ENCODE peak calls at places on chromosomes 13 and 19, in ten cellular contexts. One of them, this sample, is unnamed.
A peak's percentile ranks its signal among the peaks of the same experiment; 100 is the strongest.

GRCh38 chr13:74250738-74251190 is 116.6 kb upstream of the KLF12 start:
- DNase-seq in endodermal cell: no peak
- DNase-seq in AG04450: no peak
- DNase-seq in adrenal gland: no peak
- DNase-seq in PC-3: peak; percentile 50
- DNase-seq in bronchial epithelial cell: peak; percentile 81
- DNase-seq in astrocyte of the spinal cord: peak; percentile 59
- DNase-seq in epithelial cell of esophagus: peak; percentile 89
- DNase-seq in Peyer's patch: no peak
- DNase-seq in GM12865: no peak
- DNase-seq in this sample: peak; percentile 56

GRCh38 chr19:24029941-24030636 is 56.9 kb upstream of the ZNF254 start:
- DNase-seq in endodermal cell: peak; percentile 57
- DNase-seq in AG04450: no peak
- DNase-seq in adrenal gland: no peak
- DNase-seq in PC-3: no peak
- DNase-seq in bronchial epithelial cell: no peak
- DNase-seq in astrocyte of the spinal cord: no peak
- DNase-seq in epithelial cell of esophagus: no peak
- DNase-seq in Peyer's patch: no peak
- DNase-seq in GM12865: no peak
- DNase-seq in this sample: no peak

GRCh38 chr13:105139380-105140285 is 1395.8 kb downstream of the EFNB2 start:
- DNase-seq in endodermal cell: peak; percentile 59
- DNase-seq in AG04450: no peak
- DNase-seq in adrenal gland: peak; percentile 62
- DNase-seq in PC-3: no peak
- DNase-seq in bronchial epithelial cell: peak; percentile 3
- DNase-seq in astrocyte of the spinal cord: peak; percentile 11
- DNase-seq in epithelial cell of esophagus: no peak
- DNase-seq in Peyer's patch: peak; percentile 67
- DNase-seq in GM12865: peak; percentile 95
- DNase-seq in this sample: no peak

GRCh38 chr19:30272554-30272953 is 99.6 kb upstream of the ZNF536 start:
- DNase-seq in endodermal cell: no peak
- DNase-seq in AG04450: no peak
- DNase-seq in adrenal gland: no peak
- DNase-seq in PC-3: no peak
- DNase-seq in bronchial epithelial cell: no peak
- DNase-seq in astrocyte of the spinal cord: no peak
- DNase-seq in epithelial cell of esophagus: no peak
- DNase-seq in Peyer's patch: no peak
- DNase-seq in GM12865: no peak
- DNase-seq in this sample: no peak

GRCh38 chr19:48645652-48646191 is at the start of gene CA11:
- DNase-seq in endodermal cell: peak; percentile 83
- DNase-seq in AG04450: no peak
- DNase-seq in adrenal gland: no peak
- DNase-seq in PC-3: peak; percentile 4
- DNase-seq in bronchial epithelial cell: no peak
- DNase-seq in astrocyte of the spinal cord: no peak
- DNase-seq in epithelial cell of esophagus: no peak
- DNase-seq in Peyer's patch: no peak
- DNase-seq in GM12865: no peak
- DNase-seq in this sample: no peak

GRCh38 chr19:19062454-19063182 is 1.2 kb upstream of the SLC25A42 start:
- DNase-seq in endodermal cell: no peak
- DNase-seq in AG04450: peak; percentile 11
- DNase-seq in adrenal gland: no peak
- DNase-seq in PC-3: peak; percentile 75
- DNase-seq in bronchial epithelial cell: peak; percentile 49
- DNase-seq in astrocyte of the spinal cord: peak; percentile 30
- DNase-seq in epithelial cell of esophagus: peak; percentile 54
- DNase-seq in Peyer's patch: no peak
- DNase-seq in GM12865: no peak
- DNase-seq in this sample: no peak

GRCh38 chr19:10919352-10920287 is 8.8 kb downstream of the YIPF2 start:
- DNase-seq in endodermal cell: peak; percentile 36
- DNase-seq in AG04450: no peak
- DNase-seq in adrenal gland: no peak
- DNase-seq in PC-3: no peak
- DNase-seq in bronchial epithelial cell: no peak
- DNase-seq in astrocyte of the spinal cord: no peak
- DNase-seq in epithelial cell of esophagus: no peak
- DNase-seq in Peyer's patch: no peak
- DNase-seq in GM12865: no peak
- DNase-seq in this sample: no peak

GRCh38 chr13:41587490-41587889 is 130.1 kb downstream of the RGCC start:
- DNase-seq in endodermal cell: peak; percentile 76
- DNase-seq in AG04450: no peak
- DNase-seq in adrenal gland: no peak
- DNase-seq in PC-3: no peak
- DNase-seq in bronchial epithelial cell: no peak
- DNase-seq in astrocyte of the spinal cord: no peak
- DNase-seq in epithelial cell of esophagus: no peak
- DNase-seq in Peyer's patch: no peak
- DNase-seq in GM12865: no peak
- DNase-seq in this sample: no peak

GRCh38 chr13:87884874-87885273 is 213.7 kb downstream of the SLITRK5 start:
- DNase-seq in endodermal cell: peak; percentile 65
- DNase-seq in AG04450: peak; percentile 2
- DNase-seq in adrenal gland: no peak
- DNase-seq in PC-3: peak; percentile 29
- DNase-seq in bronchial epithelial cell: peak; percentile 5
- DNase-seq in astrocyte of the spinal cord: peak; percentile 52
- DNase-seq in epithelial cell of esophagus: peak; percentile 9
- DNase-seq in Peyer's patch: no peak
- DNase-seq in GM12865: no peak
- DNase-seq in this sample: no peak

GRCh38 chr13:52348983-52349780 is 56.8 kb downstream of the THSD1 start:
- DNase-seq in endodermal cell: no peak
- DNase-seq in AG04450: no peak
- DNase-seq in adrenal gland: no peak
- DNase-seq in PC-3: peak; percentile 69
- DNase-seq in bronchial epithelial cell: peak; percentile 98
- DNase-seq in astrocyte of the spinal cord: peak; percentile 57
- DNase-seq in epithelial cell of esophagus: peak; percentile 98
- DNase-seq in Peyer's patch: no peak
- DNase-seq in GM12865: peak; percentile 5
- DNase-seq in this sample: peak; percentile 74

GRCh38 chr13:48531416-48532145 is 1.3 kb downstream of the RCBTB2 start:
- DNase-seq in endodermal cell: peak; percentile 52
- DNase-seq in AG04450: no peak
- DNase-seq in adrenal gland: no peak
- DNase-seq in PC-3: no peak
- DNase-seq in bronchial epithelial cell: peak; percentile 45
- DNase-seq in astrocyte of the spinal cord: no peak
- DNase-seq in epithelial cell of esophagus: peak; percentile 29
- DNase-seq in Peyer's patch: no peak
- DNase-seq in GM12865: peak; percentile 27
- DNase-seq in this sample: no peak

GRCh38 chr13:48532473-48533206 is at the start of gene RCBTB2:
- DNase-seq in endodermal cell: peak; percentile 99
- DNase-seq in AG04450: peak; percentile 92
- DNase-seq in adrenal gland: peak; percentile 99
- DNase-seq in PC-3: peak; percentile 95
- DNase-seq in bronchial epithelial cell: peak; percentile 91
- DNase-seq in astrocyte of the spinal cord: peak; percentile 98
- DNase-seq in epithelial cell of esophagus: peak; percentile 95
- DNase-seq in Peyer's patch: peak; percentile 99
- DNase-seq in GM12865: peak; percentile 99
- DNase-seq in this sample: peak; percentile 87

GRCh38 chr13:48530833-48531232 is 2.0 kb downstream of the RCBTB2 start:
- DNase-seq in endodermal cell: no peak
- DNase-seq in AG04450: no peak
- DNase-seq in adrenal gland: no peak
- DNase-seq in PC-3: no peak
- DNase-seq in bronchial epithelial cell: no peak
- DNase-seq in astrocyte of the spinal cord: no peak
- DNase-seq in epithelial cell of esophagus: no peak
- DNase-seq in Peyer's patch: no peak
- DNase-seq in GM12865: peak; percentile 59
- DNase-seq in this sample: no peak

GRCh38 chr13:48533207-48533499 is 273 bp upstream of the RCBTB2 start:
- DNase-seq in endodermal cell: no peak
- DNase-seq in AG04450: no peak
- DNase-seq in adrenal gland: no peak
- DNase-seq in PC-3: no peak
- DNase-seq in bronchial epithelial cell: no peak
- DNase-seq in astrocyte of the spinal cord: no peak
- DNase-seq in epithelial cell of esophagus: no peak
- DNase-seq in Peyer's patch: no peak
- DNase-seq in GM12865: no peak
- DNase-seq in this sample: no peak

GRCh38 chr13:48532146-48532472 is 771 bp downstream of the RCBTB2 start:
- DNase-seq in endodermal cell: no peak
- DNase-seq in AG04450: peak; percentile 13
- DNase-seq in adrenal gland: no peak
- DNase-seq in PC-3: peak; percentile 35
- DNase-seq in bronchial epithelial cell: no peak
- DNase-seq in astrocyte of the spinal cord: peak; percentile 78
- DNase-seq in epithelial cell of esophagus: peak; percentile 45
- DNase-seq in Peyer's patch: no peak
- DNase-seq in GM12865: no peak
- DNase-seq in this sample: no peak
- H3K4me3 ChIP-seq in endodermal cell: peak overlapping the region; percentile 82
- H3K4me3 ChIP-seq in AG04450: peak overlapping the region; percentile 84
- H3K4me3 ChIP-seq in adrenal gland: peak overlapping the region; percentile 84
- H3K4me3 ChIP-seq in PC-3: peak overlapping the region; percentile 88
- H3K4me3 ChIP-seq in bronchial epithelial cell: peak overlapping the region; percentile 74
- H3K4me3 ChIP-seq in astrocyte of the spinal cord: peak overlapping the region; percentile 82
- H3K4me3 ChIP-seq in epithelial cell of esophagus: peak overlapping the region; percentile 75
- H3K4me3 ChIP-seq in Peyer's patch: peak overlapping the region; percentile 68
- H3K4me3 ChIP-seq in GM12865: peak overlapping the region; percentile 67
- H3K4me3 ChIP-seq in this sample: peak overlapping the region; percentile 52

GRCh38 chr13:31903072-31903815 is 128.3 kb upstream of the FRY start:
- DNase-seq in endodermal cell: no peak
- DNase-seq in AG04450: no peak
- DNase-seq in adrenal gland: no peak
- DNase-seq in PC-3: no peak
- DNase-seq in bronchial epithelial cell: no peak
- DNase-seq in astrocyte of the spinal cord: no peak
- DNase-seq in epithelial cell of esophagus: no peak
- DNase-seq in Peyer's patch: no peak
- DNase-seq in GM12865: no peak
- DNase-seq in this sample: no peak

GRCh38 chr13:31904941-31905824 is 126.4 kb upstream of the FRY start:
- DNase-seq in endodermal cell: no peak
- DNase-seq in AG04450: no peak
- DNase-seq in adrenal gland: no peak
- DNase-seq in PC-3: no peak
- DNase-seq in bronchial epithelial cell: no peak
- DNase-seq in astrocyte of the spinal cord: no peak
- DNase-seq in epithelial cell of esophagus: no peak
- DNase-seq in Peyer's patch: no peak
- DNase-seq in GM12865: no peak
- DNase-seq in this sample: no peak

GRCh38 chr13:31908696-31909386 is 122.7 kb upstream of the FRY start:
- DNase-seq in endodermal cell: no peak
- DNase-seq in AG04450: no peak
- DNase-seq in adrenal gland: no peak
- DNase-seq in PC-3: no peak
- DNase-seq in bronchial epithelial cell: peak; percentile 34
- DNase-seq in astrocyte of the spinal cord: no peak
- DNase-seq in epithelial cell of esophagus: peak; percentile 24
- DNase-seq in Peyer's patch: no peak
- DNase-seq in GM12865: no peak
- DNase-seq in this sample: no peak

GRCh38 chr13:31901985-31902384 is 129.6 kb upstream of the FRY start:
- DNase-seq in endodermal cell: no peak
- DNase-seq in AG04450: no peak
- DNase-seq in adrenal gland: no peak
- DNase-seq in PC-3: no peak
- DNase-seq in bronchial epithelial cell: no peak
- DNase-seq in astrocyte of the spinal cord: no peak
- DNase-seq in epithelial cell of esophagus: no peak
- DNase-seq in Peyer's patch: no peak
- DNase-seq in GM12865: no peak
- DNase-seq in this sample: no peak

GRCh38 chr13:31905896-31906295 is 125.7 kb upstream of the FRY start:
- DNase-seq in endodermal cell: no peak
- DNase-seq in AG04450: no peak
- DNase-seq in adrenal gland: no peak
- DNase-seq in PC-3: no peak
- DNase-seq in bronchial epithelial cell: no peak
- DNase-seq in astrocyte of the spinal cord: no peak
- DNase-seq in epithelial cell of esophagus: no peak
- DNase-seq in Peyer's patch: no peak
- DNase-seq in GM12865: no peak
- DNase-seq in this sample: no peak
- H3K4me3 ChIP-seq in endodermal cell: no peak overlapping the region
- H3K4me3 ChIP-seq in AG04450: no peak overlapping the region
- H3K4me3 ChIP-seq in adrenal gland: no peak overlapping the region
- H3K4me3 ChIP-seq in PC-3: no peak overlapping the region
- H3K4me3 ChIP-seq in bronchial epithelial cell: no peak overlapping the region
- H3K4me3 ChIP-seq in astrocyte of the spinal cord: no peak overlapping the region
- H3K4me3 ChIP-seq in epithelial cell of esophagus: no peak overlapping the region
- H3K4me3 ChIP-seq in Peyer's patch: no peak overlapping the region
- H3K4me3 ChIP-seq in GM12865: no peak overlapping the region
- H3K4me3 ChIP-seq in this sample: no peak overlapping the region

GRCh38 chr13:110535526-110535925 is 26.0 kb downstream of the RAB20 start:
- DNase-seq in endodermal cell: no peak
- DNase-seq in AG04450: no peak
- DNase-seq in adrenal gland: no peak
- DNase-seq in PC-3: no peak
- DNase-seq in bronchial epithelial cell: no peak
- DNase-seq in astrocyte of the spinal cord: no peak
- DNase-seq in epithelial cell of esophagus: no peak
- DNase-seq in Peyer's patch: no peak
- DNase-seq in GM12865: no peak
- DNase-seq in this sample: no peak
- H3K4me3 ChIP-seq in endodermal cell: no peak overlapping the region
- H3K4me3 ChIP-seq in AG04450: no peak overlapping the region
- H3K4me3 ChIP-seq in adrenal gland: no peak overlapping the region
- H3K4me3 ChIP-seq in PC-3: no peak overlapping the region
- H3K4me3 ChIP-seq in bronchial epithelial cell: no peak overlapping the region
- H3K4me3 ChIP-seq in astrocyte of the spinal cord: no peak overlapping the region
- H3K4me3 ChIP-seq in epithelial cell of esophagus: no peak overlapping the region
- H3K4me3 ChIP-seq in Peyer's patch: no peak overlapping the region
- H3K4me3 ChIP-seq in GM12865: no peak overlapping the region
- H3K4me3 ChIP-seq in this sample: no peak overlapping the region

DNA sequence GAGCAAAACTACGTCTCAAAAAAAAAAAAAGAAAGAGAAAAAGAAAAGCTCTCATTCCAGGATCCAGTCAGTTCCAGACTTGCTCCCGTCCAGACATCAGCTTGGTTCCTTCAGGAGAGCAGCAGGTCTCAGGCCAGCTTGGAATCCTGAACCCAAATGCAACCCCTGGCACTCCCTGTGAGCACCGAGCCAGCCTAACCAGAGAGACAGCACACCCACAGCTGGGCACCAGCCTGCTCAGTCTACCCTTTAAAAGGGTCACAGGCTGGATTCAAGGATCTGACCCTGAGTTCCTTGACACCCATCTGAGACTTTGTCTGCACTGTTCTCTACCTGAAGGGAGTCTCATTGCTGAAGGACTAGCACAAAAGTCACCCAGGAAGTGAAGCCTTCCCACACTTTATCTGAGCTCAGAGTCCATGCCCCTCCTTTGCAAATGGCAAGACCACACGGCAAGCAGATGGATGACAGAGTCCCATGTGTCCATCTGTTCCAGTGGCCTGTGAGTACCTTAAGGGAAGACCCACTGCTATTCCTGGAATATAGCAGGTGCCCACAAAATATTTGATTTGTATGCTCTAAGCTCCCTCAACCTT is 1.4 kb downstream of the PEPD start:
- DNase-seq in endodermal cell: no peak
- DNase-seq in AG04450: no peak
- DNase-seq in adrenal gland: no peak
- DNase-seq in PC-3: no peak
- DNase-seq in bronchial epithelial cell: no peak
- DNase-seq in astrocyte of the spinal cord: no peak
- DNase-seq in epithelial cell of esophagus: no peak
- DNase-seq in Peyer's patch: peak; percentile 66
- DNase-seq in GM12865: no peak
- DNase-seq in this sample: no peak
- H3K4me3 ChIP-seq in endodermal cell: peak overlapping the region; percentile 88
- H3K4me3 ChIP-seq in AG04450: peak overlapping the region; percentile 86
- H3K4me3 ChIP-seq in adrenal gland: no peak overlapping the region
- H3K4me3 ChIP-seq in PC-3: no peak overlapping the region
- H3K4me3 ChIP-seq in bronchial epithelial cell: no peak overlapping the region
- H3K4me3 ChIP-seq in astrocyte of the spinal cord: no peak overlapping the region
- H3K4me3 ChIP-seq in epithelial cell of esophagus: no peak overlapping the region
- H3K4me3 ChIP-seq in Peyer's patch: no peak overlapping the region
- H3K4me3 ChIP-seq in GM12865: no peak overlapping the region
- H3K4me3 ChIP-seq in this sample: no peak overlapping the region

This sample was measured in AG09309.